ENCODE peak calls at places on chromosomes 2 and 18, in eight cellular contexts. H is neural crest cell; B is epithelial cell of esophagus; O is hypothalamus; K is activated T-helper 2 cell treated with anti-CD3 and anti-CD28 coated beads, Interferon-gamma antibody, Interleukin-2, Interleukin-4, amounts not matched to agents 10 μg/mL and 5 μg/mL and 100 μg/mL, durations not matched to agents 14 hours and 24 hours and 36 hours; Q is CMK; P is HFF-Myc; F is cardiac fibroblast. Z is an unnamed sample.
A peak's percentile ranks its signal among the peaks of the same experiment; 100 is the strongest.

GRCh38 chr2:203819434-203820133 is 48.0 kb upstream of the CTLA4 start:
- DNase-seq in H (no peak), B (no peak), O (no peak), K (no peak), Q (no peak), P (no peak), F (no peak), Z (no peak)

GRCh38 chr2:12755384-12755783 is 38.6 kb downstream of the TRIB2 start:
- DNase-seq in H (no peak), B (no peak), O (no peak), K (no peak), Q (no peak), P (no peak), F (no peak), Z (no peak)

GRCh38 chr2:85189606-85190270 is 56.5 kb downstream of the TCF7L1 start:
- DNase-seq in H (peak; percentile 85), B (no peak), O (peak; percentile 54), K (no peak), Q (no peak), P (no peak), F (no peak), Z (no peak)

GRCh38 chr2:860259-860855 is 90.3 kb upstream of the SNTG2 start:
- DNase-seq in H (no peak), B (no peak), O (no peak), K (no peak), Q (no peak), P (no peak), F (no peak), Z (no peak)

GRCh38 chr18:77716282-77716681 is 466.6 kb downstream of the GALR1 start:
- DNase-seq in H (no peak), B (no peak), O (no peak), K (no peak), Q (no peak), P (no peak), F (no peak), Z (no peak)

GRCh38 chr2:62814132-62814531 is 108.6 kb downstream of the EHBP1 start:
- DNase-seq in H (no peak), B (peak; percentile 53), O (no peak), K (no peak), Q (peak; percentile 12), P (peak; percentile 31), F (peak; percentile 57), Z (no peak)

GRCh38 chr2:60423066-60423465 is 130.4 kb downstream of the BCL11A start:
- DNase-seq in H (no peak), B (no peak), O (no peak), K (no peak), Q (no peak), P (no peak), F (no peak), Z (no peak)

GRCh38 chr2:148990968-148991367 is 47.5 kb upstream of the LYPD6B start:
- DNase-seq in H (no peak), B (no peak), O (no peak), K (no peak), Q (no peak), P (no peak), F (no peak), Z (no peak)

GRCh38 chr2:176449852-176450251 is 180.6 kb downstream of the MTX2 start:
- DNase-seq in H (no peak), B (no peak), O (no peak), K (no peak), Q (no peak), P (no peak), F (no peak), Z (no peak)

GRCh38 chr2:195606179-195606578 is 50.8 kb upstream of the SLC39A10 start:
- DNase-seq in H (no peak), B (no peak), O (no peak), K (no peak), Q (no peak), P (no peak), F (no peak), Z (no peak)

GRCh38 chr2:177332992-177333388 is 59.6 kb upstream of the AGPS start:
- DNase-seq in H (no peak), B (no peak), O (no peak), K (no peak), Q (no peak), P (no peak), F (no peak), Z (no peak)

GRCh38 chr2:40434638-40435296 is 17.1 kb downstream of the SLC8A1 start:
- DNase-seq in H (no peak), B (peak; percentile 93), O (no peak), K (no peak), Q (no peak), P (peak; percentile 97), F (peak; percentile 96), Z (peak; percentile 81)

GRCh38 chr2:100004959-100005387 is 137.4 kb downstream of the AFF3 start:
- DNase-seq in H (no peak), B (no peak), O (no peak), K (no peak), Q (no peak), P (no peak), F (no peak), Z (no peak)

GRCh38 chr2:96856776-96857673 is 791 bp downstream of the ANKRD39 start:
- DNase-seq in H (no peak), B (no peak), O (no peak), K (no peak), Q (no peak), P (no peak), F (no peak), Z (no peak)

GRCh38 chr2:148930046-148930775 is 55.2 kb downstream of the KIF5C start:
- DNase-seq in H (no peak), B (no peak), O (no peak), K (no peak), Q (no peak), P (no peak), F (peak; percentile 19), Z (no peak)

GRCh38 chr2:101306410-101306809 is 2.1 kb downstream of the RNF149 start:
- DNase-seq in H (no peak), B (no peak), O (no peak), K (no peak), Q (no peak), P (no peak), F (peak; percentile 6), Z (no peak)

Z was measured in amniotic stem cell.